ENCODE peak calls at places on chromosome 1, in seven cellular contexts. D is neuronal stem cell, P is IMR-90, O is H1, F is H9, X is mesendoderm, R is mesenchymal stem cell. W is an unnamed sample.

GRCh38 chr1:91120915-91121314 is 99.1 kb upstream of the ZNF644 start:
- DNase-seq in R (peak; percentile 83), D (no peak), O (peak; percentile 43), X (peak; percentile 74), P (peak; percentile 12), F (no peak), W (peak; percentile 66)

GRCh38 chr1:98323906-98324358 is 337.6 kb upstream of the SNX7 start:
- DNase-seq in O (no peak), F (peak; percentile 51), X (peak; percentile 97), P (peak; percentile 96), D (no peak), R (peak; percentile 93), W (peak; percentile 88)

GRCh38 chr1:17920881-17921635 is 165.9 kb downstream of the ACTL8 start:
- DNase-seq in X (no peak), R (no peak), P (no peak), O (no peak), F (no peak), D (no peak), W (no peak)

GRCh38 chr1:236140705-236141446 is 1.5 kb upstream of the GPR137B start:
- DNase-seq in P (peak; percentile 3), F (no peak), X (peak; percentile 68), O (peak; percentile 47), R (no peak), D (no peak), W (peak; percentile 29)

GRCh38 chr1:69263982-69264381 is 303.7 kb upstream of the LRRC7 start:
- DNase-seq in O (no peak), F (no peak), X (no peak), P (no peak), R (peak; percentile 66), D (no peak), W (no peak)

GRCh38 chr1:30778156-30778978 is 20.8 kb upstream of the LAPTM5 start:
- DNase-seq in D (no peak), X (no peak), O (no peak), P (peak; percentile 85), F (no peak), R (peak; percentile 80), W (no peak)

GRCh38 chr1:54811066-54811465 is 9.9 kb upstream of the TTC22 start:
- DNase-seq in O (peak; percentile 22), P (no peak), X (no peak), R (no peak), D (no peak), F (no peak), W (no peak)

GRCh38 chr1:186486061-186486460 is 25.1 kb upstream of the PDC start:
- DNase-seq in P (no peak), O (no peak), D (no peak), X (no peak), F (no peak), R (no peak), W (no peak)

GRCh38 chr1:50603274-50604271 is 180.3 kb upstream of the DMRTA2 start:
- DNase-seq in F (no peak), R (peak; percentile 27), P (peak; percentile 69), O (no peak), D (no peak), X (no peak), W (no peak)

GRCh38 chr1:1168451-1169411 is 4.9 kb upstream of the TTLL10 start:
- DNase-seq in D (no peak), P (no peak), X (no peak), R (no peak), F (peak; percentile 24), O (peak; percentile 46), W (no peak)

GRCh38 chr1:201530741-201531521 is 8.0 kb upstream of the NAV1 start:
- DNase-seq in O (peak; percentile 90), D (peak; percentile 65), R (peak; percentile 90), F (peak; percentile 88), P (peak; percentile 83), X (peak; percentile 86), W (peak; percentile 89)

GRCh38 chr1:173415490-173415889 is 61.6 kb upstream of the PRDX6 start:
- DNase-seq in R (no peak), D (no peak), O (no peak), X (no peak), P (no peak), F (no peak), W (no peak)

GRCh38 chr1:154961207-154961496 is 430 bp downstream of the PYGO2 start:
- DNase-seq in O (no peak), F (peak; percentile 79), D (no peak), P (no peak), R (no peak), X (peak; percentile 87), W (no peak)

GRCh38 chr1:36665478-36666080 is 182.9 kb upstream of the CSF3R start:
- DNase-seq in D (no peak), R (no peak), O (no peak), X (no peak), P (no peak), F (no peak), W (no peak)

GRCh38 chr1:163540727-163541126 is 219.0 kb downstream of the NUF2 start:
- DNase-seq in D (no peak), P (no peak), O (no peak), X (peak; percentile 27), R (no peak), F (no peak), W (peak; percentile 2)

GRCh38 chr1:44359234-44359937 is 4.3 kb upstream of the ERI3 start:
- DNase-seq in X (no peak), D (no peak), P (no peak), F (no peak), R (no peak), O (no peak), W (peak; percentile 81)

GRCh38 chr1:38015978-38016640 is 3.6 kb downstream of the UTP11 start:
- DNase-seq in R (no peak), F (no peak), P (peak; percentile 35), D (no peak), O (no peak), X (no peak), W (no peak)

GRCh38 chr1:176720835-176721234 is 257.9 kb downstream of the PAPPA2 start:
- DNase-seq in F (no peak), O (no peak), X (no peak), P (no peak), D (no peak), R (no peak), W (no peak)
- H2AK5ac ChIP-seq in F (no peak overlapping the region), O (no peak overlapping the region), X (no peak overlapping the region), P (no peak overlapping the region), D (no peak overlapping the region), R (no peak overlapping the region), W (no peak overlapping the region)

DNA sequence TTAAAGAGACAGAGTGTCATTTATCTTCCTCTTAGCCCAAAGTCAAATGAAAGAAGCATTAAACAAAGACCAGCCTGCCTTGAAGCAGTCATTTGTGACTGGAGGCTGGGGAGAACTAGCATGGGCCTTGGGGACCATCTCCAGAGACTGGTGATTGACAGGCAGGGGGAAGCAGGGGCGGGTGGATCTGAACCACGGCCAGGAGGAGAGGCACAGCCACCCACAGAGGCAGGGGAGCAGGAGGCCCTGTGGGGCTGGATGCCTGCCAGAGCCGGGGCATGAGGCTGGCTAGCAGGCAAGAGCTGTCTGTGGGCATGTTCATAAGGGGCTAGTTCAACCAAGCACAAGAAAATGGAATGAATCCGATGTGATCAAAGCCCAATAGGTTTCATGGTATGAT is 73.9 kb downstream of the PLXNA2 start:
- DNase-seq in F (no peak), X (no peak), O (no peak), P (no peak), D (no peak), R (no peak), W (no peak)
- H3K23ac ChIP-seq in F (no peak overlapping the region), X (no peak overlapping the region), O (no peak overlapping the region), P (no peak overlapping the region), D (no peak overlapping the region), R (no peak overlapping the region), W (no peak overlapping the region)

GRCh38 chr1:59133997-59134396 is 162.9 kb upstream of the FGGY start:
- DNase-seq in R (no peak), P (no peak), X (no peak), O (no peak), F (no peak), D (no peak), W (no peak)
- H3K27ac ChIP-seq in R (no peak overlapping the region), P (no peak overlapping the region), X (no peak overlapping the region), O (no peak overlapping the region), F (no peak overlapping the region), D (no peak overlapping the region), W (no peak overlapping the region)

GRCh38 chr1:165875604-165876003 is 48.2 kb downstream of the UCK2 start:
- DNase-seq in R (no peak), D (no peak), O (no peak), F (no peak), X (no peak), P (no peak), W (no peak)
- H2AK5ac ChIP-seq in R (peak overlapping the region; percentile 82), D (no peak overlapping the region), O (no peak overlapping the region), F (no peak overlapping the region), X (no peak overlapping the region), P (no peak overlapping the region), W (no peak overlapping the region)

DNA sequence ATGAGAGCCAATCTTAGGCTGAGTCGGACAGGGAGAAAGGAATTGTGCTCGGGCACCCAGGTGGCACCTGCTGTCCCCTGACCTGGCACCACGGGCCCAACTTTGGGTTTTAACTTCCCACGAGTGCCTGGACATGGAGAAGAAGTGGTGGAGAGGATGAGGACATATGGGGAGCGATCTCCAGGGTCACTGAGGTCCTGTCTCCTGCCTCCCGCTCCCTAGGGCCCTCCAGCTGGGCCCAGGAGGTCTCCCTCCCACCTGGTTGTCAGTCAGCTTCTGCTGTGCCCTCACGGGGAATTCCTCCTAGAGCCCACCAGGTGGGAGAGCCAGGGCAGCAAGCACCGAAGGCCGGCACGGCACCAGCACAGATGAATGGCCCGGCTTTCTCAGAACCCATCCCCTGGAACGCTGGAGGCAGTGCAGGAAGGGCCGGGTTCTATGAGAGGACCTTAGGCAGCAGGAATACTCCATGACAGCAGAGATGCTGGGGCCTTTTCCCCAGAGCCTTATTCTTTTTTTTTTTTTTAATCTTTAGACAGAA is 435.5 kb downstream of the CAMTA1 start:
- DNase-seq in O (no peak), D (no peak), F (no peak), R (no peak), P (no peak), X (no peak), W (no peak)
- H3K23ac ChIP-seq in O (no peak overlapping the region), D (no peak overlapping the region), F (no peak overlapping the region), R (no peak overlapping the region), P (no peak overlapping the region), X (no peak overlapping the region), W (no peak overlapping the region)

GRCh38 chr1:205783904-205784303 is 8.6 kb upstream of the RAB29 start:
- DNase-seq in F (no peak), X (no peak), R (no peak), D (no peak), O (no peak), P (peak; percentile 48), W (no peak)
- H3K27ac ChIP-seq in F (no peak overlapping the region), X (no peak overlapping the region), R (no peak overlapping the region), D (no peak overlapping the region), O (no peak overlapping the region), P (no peak overlapping the region), W (no peak overlapping the region)

GRCh38 chr1:39269349-39269748 is 64.9 kb downstream of the MACF1 start:
- DNase-seq in O (no peak), D (no peak), P (no peak), X (no peak), F (no peak), R (no peak), W (no peak)
- H2AK5ac ChIP-seq in O (no peak overlapping the region), D (no peak overlapping the region), P (peak overlapping the region; percentile 14), X (no peak overlapping the region), F (no peak overlapping the region), R (no peak overlapping the region), W (no peak overlapping the region)